ENCODE peak calls at places on chromosomes 13 and 19, in nine cellular contexts. U is BJ, R is tibial artery, A is left lung, H is suprapubic skin, I is fibroblast of the aortic adventitia, G is thoracic aorta, C is brain microvascular endothelial cell, P is body of pancreas. D is an unnamed sample.
A peak's percentile ranks its signal among the peaks of the same experiment; 100 is the strongest.

GRCh38 chr13:98719527-98720250 is 32.8 kb downstream of the SLC15A1 start:
- DNase-seq in U (no peak), R (no peak), A (no peak), H (no peak), I (no peak), G (no peak), C (no peak), P (no peak), D (no peak)

GRCh38 chr13:36788276-36788675 is 30.7 kb upstream of the RFXAP start:
- DNase-seq in U (peak; percentile 29), R (no peak), A (no peak), H (no peak), I (peak; percentile 51), G (no peak), C (no peak), P (no peak), D (peak; percentile 28)

GRCh38 chr19:1956868-1957492 is 16.0 kb downstream of the CSNK1G2 start:
- DNase-seq in U (no peak), R (no peak), A (peak; percentile 72), H (no peak), I (no peak), G (no peak), C (no peak), P (no peak), D (no peak)

GRCh38 chr19:49212302-49212701 is 54.7 kb downstream of the TRPM4 start:
- DNase-seq in U (no peak), R (no peak), A (no peak), H (no peak), I (peak; percentile 18), G (no peak), C (no peak), P (no peak), D (no peak)

GRCh38 chr13:110353339-110353977 is 46.4 kb downstream of the COL4A2 start:
- DNase-seq in U (no peak), R (peak; percentile 48), A (no peak), H (no peak), I (no peak), G (no peak), C (no peak), P (no peak), D (no peak)

GRCh38 chr19:5263615-5264014 is 77.0 kb downstream of the PTPRS start:
- DNase-seq in U (no peak), R (no peak), A (peak; percentile 63), H (no peak), I (no peak), G (no peak), C (no peak), P (no peak), D (no peak)

GRCh38 chr19:8578642-8579265 is 1.5 kb upstream of the MYO1F start:
- DNase-seq in U (no peak), R (peak; percentile 86), A (peak; percentile 88), H (peak; percentile 91), I (peak; percentile 68), G (peak; percentile 40), C (peak; percentile 63), P (peak; percentile 75), D (peak; percentile 65)

GRCh38 chr13:40251343-40252032 is 415.0 kb downstream of the FOXO1 start:
- DNase-seq in U (no peak), R (no peak), A (no peak), H (no peak), I (peak; percentile 61), G (no peak), C (no peak), P (no peak), D (no peak)

GRCh38 chr13:95156208-95156607 is 145.0 kb downstream of the ABCC4 start:
- DNase-seq in U (no peak), R (no peak), A (no peak), H (no peak), I (peak; percentile 63), G (no peak), C (peak; percentile 36), P (no peak), D (peak; percentile 59)

GRCh38 chr19:3788991-3789778 is 3.0 kb upstream of the MATK start:
- DNase-seq in U (no peak), R (no peak), A (no peak), H (no peak), I (no peak), G (no peak), C (no peak), P (no peak), D (no peak)

GRCh38 chr19:10317857-10318462 is 2.1 kb upstream of the FDX2 start:
- DNase-seq in U (no peak), R (no peak), A (no peak), H (no peak), I (no peak), G (no peak), C (no peak), P (no peak), D (no peak)

GRCh38 chr19:10317045-10317856 is 1.4 kb upstream of the FDX2 start:
- DNase-seq in U (no peak), R (no peak), A (no peak), H (no peak), I (no peak), G (no peak), C (no peak), P (no peak), D (no peak)

GRCh38 chr19:10315335-10316214 is at the start of gene FDX2:
- DNase-seq in U (no peak), R (peak; percentile 88), A (peak; percentile 97), H (peak; percentile 94), I (peak; percentile 77), G (peak; percentile 54), C (peak; percentile 68), P (peak; percentile 92), D (peak; percentile 77)

GRCh38 chr19:10318807-10319426 is 3.1 kb upstream of the FDX2 start:
- DNase-seq in U (no peak), R (no peak), A (no peak), H (no peak), I (no peak), G (no peak), C (no peak), P (no peak), D (no peak)

GRCh38 chr19:10316229-10317044 is 622 bp upstream of the FDX2 start:
- DNase-seq in U (no peak), R (no peak), A (no peak), H (no peak), I (no peak), G (no peak), C (no peak), P (no peak), D (no peak)
- H3K4me3 ChIP-seq in U (no peak overlapping the region), R (peak overlapping the region; percentile 66), A (no peak overlapping the region), H (peak overlapping the region; percentile 85), I (no peak overlapping the region), G (peak overlapping the region; percentile 96), C (peak overlapping the region; percentile 83), P (no peak overlapping the region), D (peak overlapping the region; percentile 82)

GRCh38 chr13:114118763-114119123 is 13.7 kb downstream of the RASA3 start:
- DNase-seq in U (no peak), R (no peak), A (peak; percentile 14), H (no peak), I (peak; percentile 58), G (no peak), C (peak; percentile 64), P (peak; percentile 66), D (peak; percentile 71)
- H3K4me3 ChIP-seq in U (peak overlapping the region; percentile 4), R (peak overlapping the region; percentile 46), A (no peak overlapping the region), H (no peak overlapping the region), I (peak overlapping the region; percentile 44), G (peak overlapping the region; percentile 66), C (peak overlapping the region; percentile 18), P (no peak overlapping the region), D (peak overlapping the region; percentile 7)

DNA sequence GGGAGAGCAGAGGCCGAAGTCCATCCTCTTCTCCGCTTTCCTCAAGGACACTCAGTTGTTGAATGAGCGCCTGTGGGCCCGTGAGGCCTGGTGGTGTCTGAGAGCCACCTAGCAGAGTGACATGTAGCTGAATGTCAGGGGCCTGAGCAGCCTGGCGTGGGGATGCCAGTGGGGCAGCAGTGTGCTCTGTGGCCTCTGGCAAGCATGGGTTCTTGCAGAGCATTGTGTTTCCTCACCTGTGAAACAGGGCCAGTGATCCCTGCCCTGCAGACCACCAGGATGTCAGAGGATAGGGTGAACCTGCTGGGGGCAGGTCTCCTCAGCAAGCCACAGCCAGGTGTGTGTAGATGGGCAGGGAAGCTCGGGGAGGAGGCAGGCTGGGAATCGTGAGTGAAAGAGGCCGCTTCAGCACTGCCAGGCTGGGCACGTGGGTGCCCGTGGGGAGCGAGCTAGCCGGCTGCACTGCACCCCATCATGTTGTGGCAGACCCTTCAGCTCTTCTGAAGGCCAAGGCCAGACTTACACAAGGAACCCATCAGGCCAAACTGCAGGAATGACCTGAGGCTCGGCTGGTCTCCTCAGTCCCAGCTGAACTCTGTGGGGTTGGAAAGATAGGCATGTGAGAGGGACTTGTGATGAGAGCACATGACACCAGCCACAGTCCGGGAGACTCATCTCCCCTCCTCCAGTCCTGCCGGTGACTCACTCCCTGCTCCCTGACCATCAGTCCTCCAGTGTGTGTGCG is 5.0 kb downstream of the PPP1R37 start:
- DNase-seq in U (peak; percentile 78), R (no peak), A (no peak), H (no peak), I (peak; percentile 86), G (no peak), C (peak; percentile 94), P (peak; percentile 73), D (peak; percentile 91)
- H3K4me3 ChIP-seq in U (no peak overlapping the region), R (no peak overlapping the region), A (no peak overlapping the region), H (peak overlapping the region; percentile 6), I (peak overlapping the region; percentile 44), G (no peak overlapping the region), C (no peak overlapping the region), P (no peak overlapping the region), D (no peak overlapping the region)

DNA sequence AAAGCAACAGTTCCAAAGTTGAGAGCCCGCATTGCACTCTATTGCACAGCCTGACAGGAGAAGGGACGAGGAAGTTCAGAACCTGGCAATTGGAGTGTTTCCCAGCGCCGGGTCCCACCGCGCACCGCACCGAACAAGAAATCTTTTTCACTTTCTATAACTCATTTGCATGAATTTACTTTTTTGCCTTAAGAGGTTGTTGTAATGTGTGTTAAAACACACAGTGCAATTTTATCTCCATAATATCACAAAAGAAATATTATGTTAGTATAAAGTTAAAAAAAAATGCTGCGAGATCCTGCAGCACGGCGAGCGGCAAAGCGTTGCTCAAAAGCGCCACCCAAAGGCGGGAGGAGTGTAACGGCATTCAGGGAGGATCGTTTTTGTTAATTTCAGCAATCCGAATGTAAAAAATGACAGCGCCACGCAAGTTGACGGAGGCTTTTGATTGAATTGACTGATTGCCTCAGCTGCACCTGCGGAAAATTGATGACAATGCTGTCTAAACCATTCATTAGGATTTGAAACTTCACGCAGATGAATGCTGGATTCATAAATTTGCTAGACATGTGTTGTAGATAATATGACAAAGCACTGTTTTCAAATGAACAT is 303.6 kb upstream of the ZNF507 start:
- DNase-seq in U (no peak), R (no peak), A (no peak), H (no peak), I (peak; percentile 41), G (no peak), C (peak; percentile 10), P (peak; percentile 35), D (peak; percentile 29)
- H3K4me3 ChIP-seq in U (no peak overlapping the region), R (no peak overlapping the region), A (peak overlapping the region; percentile 26), H (peak overlapping the region; percentile 32), I (peak overlapping the region; percentile 46), G (no peak overlapping the region), C (no peak overlapping the region), P (no peak overlapping the region), D (no peak overlapping the region)

D was measured in astrocyte of the spinal cord.